ENCODE peak calls at places on chromosome 16, in nine cellular contexts. I is body of pancreas, G is NB4, T is H54, D is gastrocnemius medialis, O is A549, U is tibial nerve, M is lower leg skin, A is thyroid gland. H is an unnamed sample.
A peak's percentile ranks its signal among the peaks of the same experiment; 100 is the strongest.

GRCh38 chr16:53098526-53099317 is 43.9 kb downstream of the CHD9 start:
- DNase-seq in D (peak; percentile 97), O (peak; percentile 76), T (peak; percentile 54), M (peak; percentile 82), A (peak; percentile 72), G (peak; percentile 99), U (peak; percentile 68), I (peak; percentile 55), H (peak; percentile 97)

GRCh38 chr16:64626771-64627170 is 495.1 kb downstream of the CDH11 start:
- DNase-seq in T (no peak), D (no peak), A (no peak), G (no peak), O (no peak), M (no peak), I (no peak), U (no peak), H (no peak)

GRCh38 chr16:10895053-10895946 is 18.3 kb downstream of the CIITA start:
- DNase-seq in A (peak; percentile 66), O (no peak), M (no peak), D (no peak), I (no peak), G (peak; percentile 55), T (no peak), U (no peak), H (no peak)

GRCh38 chr16:62050793-62051192 is 14.6 kb upstream of the CDH8 start:
- DNase-seq in G (no peak), A (no peak), T (no peak), I (no peak), M (no peak), O (no peak), U (no peak), D (no peak), H (no peak)

GRCh38 chr16:73058221-73058615 is 10.3 kb upstream of the ZFHX3 start:
- DNase-seq in G (peak; percentile 61), A (peak; percentile 57), U (no peak), T (no peak), I (peak; percentile 59), O (no peak), M (no peak), D (no peak), H (no peak)

GRCh38 chr16:30121741-30122620 is 1.0 kb downstream of the MAPK3 start:
- DNase-seq in U (peak; percentile 62), M (peak; percentile 38), G (no peak), O (no peak), D (peak; percentile 49), A (peak; percentile 55), I (no peak), T (no peak), H (peak; percentile 92)

GRCh38 chr16:88456356-88457292 is 3.5 kb downstream of the ZFPM1 start:
- DNase-seq in O (no peak), T (no peak), M (no peak), G (no peak), A (no peak), I (no peak), U (no peak), D (no peak), H (no peak)

GRCh38 chr16:23124315-23124714 is 24.9 kb downstream of the USP31 start:
- DNase-seq in T (peak; percentile 45), A (no peak), U (no peak), D (peak; percentile 61), I (no peak), M (no peak), O (peak; percentile 52), G (no peak), H (no peak)

GRCh38 chr16:5056347-5056746 is 9.4 kb downstream of the C16orf89 start:
- DNase-seq in I (no peak), O (peak; percentile 53), T (no peak), D (no peak), U (no peak), G (peak; percentile 77), A (no peak), M (no peak), H (no peak)

GRCh38 chr16:88923450-88923849 is 53.6 kb downstream of the CBFA2T3 start:
- DNase-seq in O (no peak), T (no peak), I (no peak), U (no peak), A (no peak), M (no peak), G (no peak), D (no peak), H (no peak)

GRCh38 chr16:74521691-74522090 is 85.2 kb downstream of the GLG1 start:
- DNase-seq in G (peak; percentile 32), A (no peak), D (no peak), O (no peak), M (no peak), T (no peak), U (no peak), I (no peak), H (no peak)

GRCh38 chr16:88387941-88388627 is 5.3 kb downstream of the ZNF469 start:
- DNase-seq in G (no peak), U (no peak), D (peak; percentile 27), A (peak; percentile 71), T (no peak), M (no peak), I (peak; percentile 66), O (peak; percentile 87), H (no peak)

GRCh38 chr16:89087922-89088321 is 5.7 kb upstream of the ACSF3 start:
- DNase-seq in O (no peak), G (no peak), M (no peak), I (no peak), T (no peak), A (no peak), U (no peak), D (no peak), H (no peak)

GRCh38 chr16:67112591-67113399 is 3.1 kb downstream of the PHAF1 start:
- DNase-seq in D (no peak), T (no peak), O (no peak), A (no peak), I (no peak), G (no peak), M (no peak), U (no peak), H (no peak)

GRCh38 chr16:22055881-22056280 is 36.5 kb upstream of the VWA3A start:
- DNase-seq in G (peak; percentile 3), M (no peak), O (no peak), A (no peak), T (no peak), I (no peak), D (no peak), U (no peak), H (no peak)

GRCh38 chr16:15644306-15644961 is 1.5 kb upstream of the MARF1 start:
- DNase-seq in O (peak; percentile 54), I (no peak), M (peak; percentile 29), G (no peak), D (no peak), T (no peak), A (no peak), U (no peak), H (no peak)

GRCh38 chr16:11389631-11390565 is 44.6 kb downstream of the RMI2 start:
- DNase-seq in T (no peak), M (no peak), G (no peak), D (no peak), O (no peak), U (no peak), I (no peak), A (no peak), H (no peak)

GRCh38 chr16:8946544-8946943 is 17.2 kb downstream of the USP7 start:
- DNase-seq in D (no peak), M (no peak), T (no peak), U (no peak), A (peak; percentile 29), I (no peak), G (no peak), O (no peak), H (no peak)

GRCh38 chr16:49639739-49640388 is 216.0 kb downstream of the ZNF423 start:
- DNase-seq in A (peak; percentile 9), I (no peak), M (no peak), O (no peak), G (no peak), U (no peak), T (no peak), D (no peak), H (no peak)

GRCh38 chr16:53743149-53743566 is 39.2 kb downstream of the FTO start:
- DNase-seq in M (no peak), D (no peak), I (peak; percentile 21), G (peak; percentile 71), A (peak; percentile 21), U (no peak), O (peak; percentile 70), T (no peak), H (no peak)

GRCh38 chr16:86198201-86199118 is 299.5 kb downstream of the IRF8 start:
- DNase-seq in G (no peak), A (no peak), I (no peak), O (no peak), T (no peak), D (no peak), M (no peak), U (no peak), H (no peak)
- TF ChIP-seq POLR2A in G (no peak), A (no peak), I (no peak), O (no peak), T (no peak), D (no peak), M (no peak), U (no peak), H (no peak)

GRCh38 chr16:3004781-3005284 is 7.9 kb upstream of the CLDN9 start:
- DNase-seq in I (peak; percentile 80), G (peak; percentile 57), O (no peak), M (no peak), A (peak; percentile 36), U (no peak), T (peak; percentile 66), D (no peak), H (no peak)
- TF ChIP-seq POLR2A in I (peak; percentile 85), G (no peak), O (no peak), M (no peak), A (peak; percentile 6), U (no peak), T (no peak), D (no peak), H (no peak)

DNA sequence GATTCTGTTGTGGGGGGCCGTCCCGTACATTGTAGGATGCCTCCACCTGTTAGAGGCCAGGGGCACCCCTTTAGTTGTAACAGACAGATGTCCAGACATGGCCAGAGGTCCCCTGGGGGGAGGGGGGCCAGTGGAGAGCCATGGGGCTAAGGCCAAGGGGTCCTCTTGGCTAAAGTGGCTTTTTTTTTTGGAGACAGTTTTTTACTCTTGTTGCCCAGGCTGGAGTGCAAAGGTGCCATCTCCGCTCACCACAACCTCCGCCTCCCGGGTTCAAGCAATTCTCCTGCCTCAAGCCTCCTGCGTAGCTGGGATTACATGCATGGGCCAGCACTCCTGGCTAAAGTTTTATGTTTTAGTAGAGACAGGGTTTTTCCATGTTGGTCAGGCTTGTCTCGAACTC is 229.0 kb downstream of the CPPED1 start:
- DNase-seq in G (no peak), I (no peak), A (no peak), M (no peak), U (no peak), D (no peak), T (no peak), O (no peak), H (no peak)
- TF ChIP-seq POLR2A in G (no peak), I (no peak), A (no peak), M (no peak), U (no peak), D (no peak), T (no peak), O (no peak), H (no peak)

DNA sequence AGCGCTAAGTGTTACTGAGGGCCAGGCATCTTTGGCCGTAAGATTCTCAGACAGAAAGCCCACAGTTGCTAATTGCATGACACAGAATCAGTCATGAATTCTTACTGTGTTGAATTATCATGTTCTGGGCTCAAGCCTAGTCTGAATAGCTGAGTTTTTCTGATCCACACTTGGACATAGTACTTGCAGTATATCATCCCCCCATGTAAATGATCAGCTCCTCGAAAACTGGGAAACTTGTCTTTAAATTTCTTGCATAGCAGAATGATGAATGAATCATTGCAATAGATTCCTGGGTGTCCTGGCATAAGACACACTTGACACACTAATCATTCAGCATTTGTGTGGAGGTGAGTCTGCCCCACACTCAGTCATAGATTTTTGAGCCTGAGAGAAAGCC is 2.2 kb downstream of the MLYCD start:
- DNase-seq in M (no peak), A (no peak), I (no peak), T (no peak), G (no peak), D (no peak), U (no peak), O (no peak), H (no peak)
- TF ChIP-seq POLR2A in M (no peak), A (no peak), I (no peak), T (no peak), G (no peak), D (no peak), U (no peak), O (no peak), H (no peak)

H was measured in esophagus muscularis mucosa.